ENCODE peak calls at places on chromosome 11, in seven cellular contexts. X is IMR-90; E is colonic mucosa; Z is cardiac muscle cell; M is CD4-positive, alpha-beta T cell; C is spleen; Y is pancreas. I is an unnamed sample.

GRCh38 chr11:533049-533585 is 2.3 kb downstream of the HRAS start:
- DNase-seq in X (no peak), E (no peak), Z (no peak), M (no peak), C (peak; percentile 81), Y (peak; percentile 27), I (peak; percentile 68)

GRCh38 chr11:19263333-19263732 is 22.6 kb upstream of the E2F8 start:
- DNase-seq in X (no peak), E (no peak), Z (no peak), M (no peak), C (no peak), Y (no peak), I (no peak)

GRCh38 chr11:87425391-87425790 is 387.7 kb downstream of the TMEM135 start:
- DNase-seq in X (peak; percentile 59), E (no peak), Z (no peak), M (no peak), C (no peak), Y (no peak), I (no peak)

GRCh38 chr11:73296501-73297230 is 11.4 kb upstream of the ARHGEF17 start:
- DNase-seq in X (no peak), E (no peak), Z (no peak), M (no peak), C (peak; percentile 69), Y (no peak), I (peak; percentile 61)

GRCh38 chr11:19980388-19980787 is 179.9 kb downstream of the DBX1 start:
- DNase-seq in X (peak; percentile 54), E (no peak), Z (no peak), M (no peak), C (no peak), Y (no peak), I (no peak)

GRCh38 chr11:106961048-106961447 is 57.2 kb downstream of the GUCY1A2 start:
- DNase-seq in X (no peak), E (no peak), Z (no peak), M (no peak), C (no peak), Y (no peak), I (no peak)

GRCh38 chr11:33383075-33383919 is 126.1 kb downstream of the HIPK3 start:
- DNase-seq in X (no peak), E (no peak), Z (no peak), M (no peak), C (no peak), Y (no peak), I (no peak)

GRCh38 chr11:130480166-130480565 is 31.7 kb downstream of the ADAMTS15 start:
- DNase-seq in X (peak; percentile 86), E (no peak), Z (peak; percentile 25), M (no peak), C (no peak), Y (no peak), I (no peak)

GRCh38 chr11:70671083-70671482 is 272.8 kb downstream of the CTTN start:
- DNase-seq in X (no peak), E (no peak), Z (no peak), M (no peak), C (no peak), Y (no peak), I (no peak)
- H3K9me3 ChIP-seq in X (no peaks in the 10 kb centered on the region), E (no peaks in the 10 kb centered on the region), Z (no peaks in the 10 kb centered on the region), M (no peaks in the 10 kb centered on the region), C (no peaks in the 10 kb centered on the region), Y (no peaks in the 10 kb centered on the region), I (no peaks in the 10 kb centered on the region)

GRCh38 chr11:58784995-58785394 is 53.3 kb upstream of the GLYAT start:
- DNase-seq in X (no peak), E (no peak), Z (no peak), M (no peak), C (no peak), Y (no peak), I (no peak)
- H3K9me3 ChIP-seq in X (no peaks in the 10 kb centered on the region), E (no peaks in the 10 kb centered on the region), Z (no peaks in the 10 kb centered on the region), M (no peaks in the 10 kb centered on the region), C (no peaks in the 10 kb centered on the region), Y (no peaks in the 10 kb centered on the region), I (no peaks in the 10 kb centered on the region)

GRCh38 chr11:61067782-61068181 is 34.5 kb upstream of the CD5 start:
- DNase-seq in X (no peak), E (no peak), Z (no peak), M (no peak), C (no peak), Y (no peak), I (no peak)
- H3K9me3 ChIP-seq in X (no peaks in the 10 kb centered on the region), E (no peaks in the 10 kb centered on the region), Z (no peaks in the 10 kb centered on the region), M (no peaks in the 10 kb centered on the region), C (no peaks in the 10 kb centered on the region), Y (no peaks in the 10 kb centered on the region), I (no peaks in the 10 kb centered on the region)

GRCh38 chr11:134509381-134510068 is 97.5 kb upstream of the B3GAT1 start:
- DNase-seq in X (no peak), E (no peak), Z (no peak), M (no peak), C (peak; percentile 65), Y (no peak), I (peak; percentile 51)
- H3K9me3 ChIP-seq in X (peaks cover 44% of the 10 kb centered on the region), E (no peaks in the 10 kb centered on the region), Z (no peaks in the 10 kb centered on the region), M (no peaks in the 10 kb centered on the region), C (no peaks in the 10 kb centered on the region), Y (no peaks in the 10 kb centered on the region), I (no peaks in the 10 kb centered on the region)

GRCh38 chr11:43735115-43735514 is 54.6 kb downstream of the HSD17B12 start:
- DNase-seq in X (no peak), E (no peak), Z (no peak), M (no peak), C (no peak), Y (no peak), I (no peak)

GRCh38 chr11:43738600-43739409 is 58.3 kb downstream of the HSD17B12 start:
- DNase-seq in X (peak; percentile 90), E (no peak), Z (peak; percentile 86), M (no peak), C (no peak), Y (peak; percentile 23), I (no peak)

GRCh38 chr11:43735931-43736330 is 55.4 kb downstream of the HSD17B12 start:
- DNase-seq in X (peak; percentile 71), E (no peak), Z (no peak), M (no peak), C (no peak), Y (no peak), I (no peak)

GRCh38 chr11:43737194-43737575 is 56.6 kb downstream of the HSD17B12 start:
- DNase-seq in X (no peak), E (no peak), Z (no peak), M (no peak), C (no peak), Y (no peak), I (no peak)

DNA sequence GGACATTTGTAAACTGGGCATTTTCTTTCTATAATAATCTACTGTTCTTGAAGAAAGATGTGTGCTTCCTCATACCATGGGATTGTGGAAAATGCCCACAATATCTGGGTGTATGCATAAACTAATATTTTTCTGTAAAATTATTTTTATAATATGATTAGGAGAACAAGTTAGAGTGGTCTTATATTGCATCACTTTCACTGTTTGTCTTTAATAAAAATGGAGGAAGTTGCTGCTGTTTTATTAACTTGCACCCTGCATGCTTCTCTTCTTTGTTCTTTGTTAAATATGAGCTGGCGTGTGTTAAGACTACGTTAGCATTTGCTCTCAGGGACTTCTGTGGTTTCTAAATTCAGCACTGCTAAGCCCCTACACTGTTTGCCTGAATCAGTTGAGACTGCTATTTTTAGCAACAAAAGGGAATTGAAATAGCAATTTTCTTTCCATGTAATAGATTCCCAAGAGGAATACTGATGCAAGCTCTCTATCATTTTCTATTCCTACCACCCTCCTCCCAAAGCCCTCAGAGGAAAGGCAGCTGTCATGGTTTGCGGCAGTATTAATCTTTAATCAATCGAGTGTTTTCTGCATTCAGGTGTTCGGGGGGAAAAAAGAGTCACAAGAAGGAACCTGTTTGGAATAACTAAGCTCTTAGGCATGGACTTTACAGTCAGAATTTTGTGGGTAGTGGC is 56.1 kb downstream of the HSD17B12 start:
- DNase-seq in X (peak; percentile 87), E (no peak), Z (peak; percentile 67), M (no peak), C (no peak), Y (no peak), I (no peak)
- H3K9me3 ChIP-seq in X (no peaks in the 10 kb centered on the region), E (no peaks in the 10 kb centered on the region), Z (no peaks in the 10 kb centered on the region), M (no peaks in the 10 kb centered on the region), C (no peaks in the 10 kb centered on the region), Y (no peaks in the 10 kb centered on the region), I (no peaks in the 10 kb centered on the region)

GRCh38 chr11:35033011-35033410 is 106.0 kb upstream of the CD44 start:
- DNase-seq in X (no peak), E (no peak), Z (no peak), M (no peak), C (no peak), Y (no peak), I (peak; percentile 74)

GRCh38 chr11:35030716-35031213 is 108.2 kb upstream of the CD44 start:
- DNase-seq in X (peak; percentile 98), E (no peak), Z (no peak), M (no peak), C (no peak), Y (no peak), I (no peak)

GRCh38 chr11:35029979-35030378 is 109.0 kb upstream of the CD44 start:
- DNase-seq in X (peak; percentile 84), E (no peak), Z (no peak), M (no peak), C (no peak), Y (no peak), I (no peak)

GRCh38 chr11:35034401-35034800 is 104.6 kb upstream of the CD44 start:
- DNase-seq in X (no peak), E (no peak), Z (no peak), M (no peak), C (no peak), Y (no peak), I (no peak)

DNA sequence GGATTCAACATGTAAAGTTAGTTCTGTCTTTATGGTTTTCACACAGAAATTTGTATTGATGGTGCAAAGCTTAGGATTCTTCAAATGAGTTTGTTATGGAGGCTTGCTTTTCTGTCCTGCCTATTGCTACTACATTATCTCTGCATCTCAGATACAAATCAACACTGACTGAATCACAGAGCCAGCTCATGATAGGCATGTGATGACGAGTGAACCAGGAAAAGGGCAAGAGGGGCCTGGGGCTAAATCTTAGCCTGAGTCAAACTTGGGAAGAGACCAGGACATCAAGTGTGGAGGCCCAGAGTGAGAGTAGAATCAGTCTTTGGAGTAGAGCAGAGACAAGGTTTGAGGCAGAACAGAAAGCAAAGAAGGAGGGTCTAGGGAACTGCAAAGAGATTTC is 107.1 kb upstream of the CD44 start:
- DNase-seq in X (peak; percentile 70), E (no peak), Z (no peak), M (no peak), C (no peak), Y (no peak), I (no peak)
- H3K9me3 ChIP-seq in X (no peaks in the 10 kb centered on the region), E (no peaks in the 10 kb centered on the region), Z (no peaks in the 10 kb centered on the region), M (no peaks in the 10 kb centered on the region), C (peaks cover 4% of the 10 kb centered on the region), Y (no peaks in the 10 kb centered on the region), I (no peaks in the 10 kb centered on the region)

GRCh38 chr11:99803501-99803900 is 782.8 kb downstream of the CNTN5 start:
- DNase-seq in X (no peak), E (no peak), Z (no peak), M (no peak), C (no peak), Y (no peak), I (no peak)
- H3K9me3 ChIP-seq in X (peaks cover 8% of the 10 kb centered on the region), E (no peaks in the 10 kb centered on the region), Z (no peaks in the 10 kb centered on the region), M (no peaks in the 10 kb centered on the region), C (peaks cover 8% of the 10 kb centered on the region), Y (no peaks in the 10 kb centered on the region), I (peaks cover 5% of the 10 kb centered on the region)